ENCODE peak calls at places on chromosomes 4 and X, in four cellular contexts. G is HepG2, U is GM12878, L is H1. W is an unnamed sample.

GRCh38 chrX:145524931-145525330 is 277.6 kb downstream of the SPANXN1 start:
- DNase-seq in G (no peak), U (no peak), L (no peak), W (no peak)

GRCh38 chr4:140851032-140851636 is 94.9 kb upstream of the TBC1D9 start:
- DNase-seq in G (peak; percentile 53), U (peak; percentile 33), L (no peak), W (peak; percentile 67)

GRCh38 chr4:8906668-8906970 is 35.0 kb upstream of the HMX1 start:
- DNase-seq in G (no peak), U (no peak), L (no peak), W (no peak)

GRCh38 chr4:57993934-57994333 is 883.7 kb upstream of the IGFBP7 start:
- DNase-seq in G (no peak), U (no peak), L (no peak), W (no peak)

GRCh38 chr4:14254252-14254651 is 626.7 kb upstream of the BOD1L1 start:
- DNase-seq in G (no peak), U (no peak), L (no peak), W (peak; percentile 19)

GRCh38 chr4:111838406-111838930 is 306.8 kb upstream of the FAM241A start:
- DNase-seq in G (no peak), U (no peak), L (no peak), W (no peak)

GRCh38 chr4:48138936-48139335 is 4.9 kb upstream of the TXK start:
- DNase-seq in G (no peak), U (peak; percentile 53), L (no peak), W (no peak)

GRCh38 chr4:142815834-142816233 is 30.3 kb downstream of the INPP4B start:
- DNase-seq in G (no peak), U (no peak), L (no peak), W (no peak)

GRCh38 chr4:22881416-22881815 is 188.7 kb downstream of the GBA3 start:
- DNase-seq in G (no peak), U (no peak), L (no peak), W (no peak)

GRCh38 chr4:187604984-187605383 is 390.6 kb upstream of the ZFP42 start:
- DNase-seq in G (no peak), U (no peak), L (no peak), W (no peak)

GRCh38 chr4:75723117-75723801 is 1.1 kb upstream of the USO1 start:
- DNase-seq in G (peak; percentile 53), U (no peak), L (no peak), W (peak; percentile 37)

GRCh38 chrX:136202889-136203288 is 48.3 kb downstream of the MAP7D3 start:
- DNase-seq in G (no peak), U (no peak), L (no peak), W (no peak)

GRCh38 chr4:48565362-48566083 is 75.5 kb downstream of the ZAR1 start:
- DNase-seq in G (no peak), U (no peak), L (no peak), W (no peak)

GRCh38 chrX:13000311-13000811 is 25.5 kb downstream of the TMSB4X start:
- DNase-seq in G (no peak), U (peak; percentile 90), L (no peak), W (no peak)

GRCh38 chr4:174213734-174214101 is 69.7 kb downstream of the FBXO8 start:
- DNase-seq in G (no peak), U (no peak), L (no peak), W (no peak)

GRCh38 chr4:158903079-158903456 is 134.2 kb downstream of the FNIP2 start:
- DNase-seq in G (no peak), U (no peak), L (no peak), W (no peak)

GRCh38 chr4:121139533-121140222 is 24.4 kb downstream of the TNIP3 start:
- DNase-seq in G (no peak), U (peak; percentile 25), L (no peak), W (no peak)

GRCh38 chr4:154707877-154708276 is 35.9 kb upstream of the LRAT start:
- DNase-seq in G (no peak), U (no peak), L (no peak), W (no peak)

GRCh38 chrX:133749951-133750350 is 235.4 kb downstream of the GPC3 start:
- DNase-seq in G (no peak), U (no peak), L (no peak), W (no peak)

GRCh38 chrX:147950352-147950751 is 30.8 kb upstream of the FMR1NB start:
- DNase-seq in G (peak; percentile 61), U (no peak), L (no peak), W (no peak)

GRCh38 chrX:734411-734810 is 103.8 kb downstream of the SHOX start:
- DNase-seq in G (no peak), U (no peak), L (no peak), W (no peak)

GRCh38 chr4:17934286-17934685 is 87.3 kb downstream of the LCORL start:
- DNase-seq in G (no peak), U (no peak), L (no peak), W (no peak)

GRCh38 chr4:110737931-110738330 is 115.1 kb upstream of the PITX2 start:
- DNase-seq in G (no peak), U (no peak), L (no peak), W (no peak)

GRCh38 chrX:18677140-18677834 is 5.4 kb upstream of the RS1 start:
- DNase-seq in G (no peak), U (no peak), L (no peak), W (peak; percentile 11)

GRCh38 chr4:154507170-154507569 is 15.6 kb upstream of the DCHS2 start:
- DNase-seq in G (no peak), U (no peak), L (no peak), W (no peak)

GRCh38 chr4:154822775-154823174 is 41.7 kb downstream of the RBM46 start:
- DNase-seq in G (no peak), U (no peak), L (no peak), W (no peak)

GRCh38 chrX:41066969-41067368 is 18.3 kb upstream of the USP9X start:
- DNase-seq in G (no peak), U (no peak), L (no peak), W (no peak)
- TF ChIP-seq BRCA1 in G (no peak), U (no peak), L (no peak), W (no peak)

GRCh38 chrX:152044383-152044782 is 69.9 kb upstream of the GABRE start:
- DNase-seq in G (peak; percentile 31), U (no peak), L (no peak), W (no peak)
- TF ChIP-seq BRCA1 in G (no peak), U (no peak), L (no peak), W (no peak)

DNA sequence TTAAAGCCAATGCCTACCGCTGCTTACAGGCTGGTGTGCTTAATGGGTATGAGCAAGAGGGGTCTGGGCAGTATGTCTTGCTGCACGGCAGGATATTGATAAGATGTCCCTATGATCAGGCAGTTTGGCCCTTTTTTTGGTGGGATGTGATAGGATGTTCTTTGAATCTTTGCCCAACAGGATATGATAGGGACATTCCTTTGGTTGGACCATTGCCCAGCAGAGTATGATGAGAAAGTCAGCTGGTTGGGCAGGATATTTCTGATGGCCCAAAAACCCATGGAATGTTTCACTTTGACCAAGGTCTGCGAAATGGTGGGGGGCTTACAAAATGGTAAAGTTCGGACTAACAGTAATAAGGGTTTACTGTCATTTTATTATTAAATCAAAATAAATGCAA is 1060.6 kb downstream of the STIM2 start:
- DNase-seq in G (no peak), U (no peak), L (no peak), W (no peak)
- TF ChIP-seq BRCA1 in G (no peak), U (no peak), L (no peak), W (no peak)

GRCh38 chrX:103845165-103845653 is 13.2 kb upstream of the RAB9B start:
- DNase-seq in G (peak; percentile 10), U (peak; percentile 33), L (peak; percentile 29), W (peak; percentile 32)
- TF ChIP-seq BRCA1 in G (no peak), U (no peak), L (no peak), W (no peak)

DNA sequence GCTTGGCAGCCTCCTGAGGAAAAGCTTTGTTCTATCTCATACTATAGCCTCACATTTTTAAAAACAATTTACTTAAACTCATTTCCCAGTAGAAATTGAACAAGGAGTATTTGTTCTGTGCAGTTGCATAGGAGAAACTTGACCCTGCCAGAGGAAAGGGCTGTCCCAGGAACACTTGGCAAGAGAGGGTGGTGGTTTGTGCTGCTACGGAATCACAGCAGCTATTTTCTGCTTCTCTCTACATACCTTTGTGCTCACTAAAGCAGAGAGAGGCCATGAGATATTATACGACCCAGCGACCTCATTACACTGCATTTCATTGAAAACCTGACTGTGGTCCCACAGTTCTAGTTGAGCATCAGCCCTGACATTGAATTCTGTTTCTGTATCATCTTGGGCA is 83.1 kb upstream of the LANCL3 start:
- DNase-seq in G (no peak), U (no peak), L (no peak), W (no peak)
- TF ChIP-seq BRCA1 in G (no peak), U (no peak), L (no peak), W (no peak)

DNA sequence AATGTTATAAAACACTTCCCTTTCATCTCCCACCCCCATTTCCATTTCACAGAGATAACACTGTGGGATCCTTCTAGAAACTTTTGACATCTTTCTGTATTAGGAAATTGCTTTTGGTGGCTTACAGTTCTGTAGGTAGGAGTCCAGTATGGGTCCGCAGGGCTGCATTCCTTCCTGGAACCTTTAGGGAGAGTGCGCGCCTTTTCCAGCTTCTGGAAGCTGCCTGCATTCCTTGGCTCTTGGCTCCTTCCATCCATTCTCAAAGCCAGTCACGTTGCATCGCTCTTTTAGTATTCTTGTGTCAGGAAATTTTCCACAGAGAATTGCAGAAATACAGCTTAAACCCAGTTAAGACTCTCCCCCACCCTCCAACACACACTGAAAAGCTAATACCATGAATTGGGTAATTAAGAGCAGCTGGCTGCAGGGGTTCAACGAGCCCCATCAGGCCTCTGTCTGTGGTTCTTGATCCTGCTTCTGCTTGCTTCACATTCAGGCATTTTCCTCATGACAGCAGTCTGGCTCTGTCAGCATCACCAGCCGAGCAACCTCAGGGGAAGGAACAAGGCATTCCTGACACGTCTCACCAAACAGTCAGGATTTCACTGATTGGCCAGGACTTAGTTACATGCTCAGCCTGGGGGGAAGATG is 48.8 kb downstream of the SEPTIN11 start:
- DNase-seq in G (no peak), U (no peak), L (no peak), W (no peak)
- TF ChIP-seq BRCA1 in G (no peak), U (no peak), L (no peak), W (no peak)

GRCh38 chr4:99504804-99505502 is 5.9 kb upstream of the C4orf17 start:
- DNase-seq in G (no peak), U (no peak), L (no peak), W (no peak)
- TF ChIP-seq BRCA1 in G (no peak), U (no peak), L (no peak), W (no peak)

W was measured in K562.